ENCODE peak calls at places on chromosomes 13 and 19, in four cellular contexts. One of them, this sample, is unnamed.

GRCh38 chr13:60121288-60121687 is 42.4 kb downstream of the DIAPH3 start:
- DNase-seq in NCI-H774: no peak
- DNase-seq in AG04450: no peak
- DNase-seq in epithelial cell of esophagus: no peak
- DNase-seq in this sample: no peak

GRCh38 chr13:46404732-46405097 is 17.7 kb upstream of the RUBCNL start:
- DNase-seq in AG04450: no peak
- DNase-seq in NCI-H774: no peak
- DNase-seq in epithelial cell of esophagus: no peak
- DNase-seq in this sample: no peak

GRCh38 chr19:10430505-10431253 is 10.3 kb downstream of the PDE4A start:
- DNase-seq in AG04450: no peak
- DNase-seq in NCI-H774: peak; percentile 24
- DNase-seq in epithelial cell of esophagus: no peak
- DNase-seq in this sample: no peak

GRCh38 chr13:44969858-44970484 is 19.3 kb downstream of the NUFIP1 start:
- DNase-seq in NCI-H774: peak; percentile 8
- DNase-seq in AG04450: peak; percentile 34
- DNase-seq in epithelial cell of esophagus: peak; percentile 56
- DNase-seq in this sample: peak; percentile 8

GRCh38 chr19:45670670-45671453 is 2.8 kb downstream of the GIPR start:
- DNase-seq in AG04450: peak; percentile 36
- DNase-seq in epithelial cell of esophagus: peak; percentile 96
- DNase-seq in NCI-H774: peak; percentile 88
- DNase-seq in this sample: no peak

GRCh38 chr13:112842931-112843391 is 126.1 kb upstream of the MCF2L start:
- DNase-seq in NCI-H774: no peak
- DNase-seq in epithelial cell of esophagus: no peak
- DNase-seq in AG04450: no peak
- DNase-seq in this sample: no peak

GRCh38 chr19:2210206-2210605 is 25.9 kb downstream of the PLEKHJ1 start:
- DNase-seq in AG04450: no peak
- DNase-seq in epithelial cell of esophagus: no peak
- DNase-seq in NCI-H774: no peak
- DNase-seq in this sample: no peak

GRCh38 chr19:55099557-55100506 is 17.6 kb downstream of the PPP1R12C start:
- DNase-seq in AG04450: no peak
- DNase-seq in epithelial cell of esophagus: no peak
- DNase-seq in NCI-H774: no peak
- DNase-seq in this sample: no peak

GRCh38 chr19:4660181-4660791 is 9.9 kb downstream of the MYDGF start:
- DNase-seq in epithelial cell of esophagus: peak; percentile 29
- DNase-seq in AG04450: no peak
- DNase-seq in NCI-H774: no peak
- DNase-seq in this sample: no peak

GRCh38 chr19:54137913-54138776 is 583 bp downstream of the CNOT3 start:
- DNase-seq in AG04450: no peak
- DNase-seq in epithelial cell of esophagus: no peak
- DNase-seq in NCI-H774: no peak
- DNase-seq in this sample: no peak

GRCh38 chr13:37869756-37870488 is at the start of gene TRPC4:
- DNase-seq in epithelial cell of esophagus: peak; percentile 75
- DNase-seq in AG04450: no peak
- DNase-seq in NCI-H774: peak; percentile 0
- DNase-seq in this sample: no peak

GRCh38 chr19:12580180-12580694 is 29.0 kb upstream of the ZNF564 start:
- DNase-seq in epithelial cell of esophagus: peak; percentile 48
- DNase-seq in NCI-H774: no peak
- DNase-seq in AG04450: peak; percentile 49
- DNase-seq in this sample: no peak

GRCh38 chr19:6580313-6580712 is 10.6 kb downstream of the CD70 start:
- DNase-seq in AG04450: no peak
- DNase-seq in epithelial cell of esophagus: peak; percentile 69
- DNase-seq in NCI-H774: no peak
- DNase-seq in this sample: no peak

GRCh38 chr13:21573920-21574712 is 29.9 kb downstream of the MICU2 start:
- DNase-seq in AG04450: no peak
- DNase-seq in NCI-H774: no peak
- DNase-seq in epithelial cell of esophagus: no peak
- DNase-seq in this sample: peak; percentile 6

GRCh38 chr13:32150794-32151193 is 119.2 kb downstream of the FRY start:
- DNase-seq in epithelial cell of esophagus: no peak
- DNase-seq in NCI-H774: no peak
- DNase-seq in AG04450: no peak
- DNase-seq in this sample: no peak

GRCh38 chr19:2243274-2244121 is 5.6 kb upstream of the AMH start:
- DNase-seq in epithelial cell of esophagus: no peak
- DNase-seq in NCI-H774: no peak
- DNase-seq in AG04450: no peak
- DNase-seq in this sample: no peak